ENCODE peak calls at places on chromosomes 5 and 9, in nine cellular contexts. One of them, this sample, is unnamed.

GRCh38 chr5:138349842-138350635 is 2.4 kb upstream of the KDM3B start:
- DNase-seq in breast epithelium: no peak
- DNase-seq in A549: no peak
- DNase-seq in transverse colon: no peak
- DNase-seq in NB4: peak
- DNase-seq in IMR-90: peak
- DNase-seq in lower leg skin: no peak
- DNase-seq in sigmoid colon: no peak
- DNase-seq in body of pancreas: no peak
- DNase-seq in this sample: no peak

GRCh38 chr5:90783460-90784333 is 225.1 kb downstream of the ADGRV1 start:
- DNase-seq in A549: peak
- DNase-seq in lower leg skin: peak
- DNase-seq in breast epithelium: peak
- DNase-seq in sigmoid colon: peak
- DNase-seq in body of pancreas: peak
- DNase-seq in IMR-90: peak
- DNase-seq in transverse colon: peak
- DNase-seq in NB4: peak
- DNase-seq in this sample: peak

GRCh38 chr9:109996936-109997580 is 210.9 kb downstream of the C9orf152 start:
- DNase-seq in body of pancreas: no peak
- DNase-seq in NB4: no peak
- DNase-seq in A549: no peak
- DNase-seq in lower leg skin: no peak
- DNase-seq in breast epithelium: no peak
- DNase-seq in transverse colon: no peak
- DNase-seq in IMR-90: no peak
- DNase-seq in sigmoid colon: no peak
- DNase-seq in this sample: no peak

GRCh38 chr5:108193021-108193795 is 188.7 kb downstream of the FBXL17 start:
- DNase-seq in breast epithelium: no peak
- DNase-seq in body of pancreas: no peak
- DNase-seq in transverse colon: no peak
- DNase-seq in A549: peak
- DNase-seq in sigmoid colon: no peak
- DNase-seq in IMR-90: peak
- DNase-seq in lower leg skin: no peak
- DNase-seq in NB4: no peak
- DNase-seq in this sample: no peak

GRCh38 chr5:150172563-150172962 is 6.0 kb downstream of the CDX1 start:
- DNase-seq in IMR-90: no peak
- DNase-seq in lower leg skin: no peak
- DNase-seq in body of pancreas: no peak
- DNase-seq in breast epithelium: no peak
- DNase-seq in NB4: no peak
- DNase-seq in A549: no peak
- DNase-seq in transverse colon: no peak
- DNase-seq in sigmoid colon: no peak
- DNase-seq in this sample: no peak

GRCh38 chr5:170752257-170753215 is 31.0 kb upstream of the GABRP start:
- DNase-seq in IMR-90: no peak
- DNase-seq in NB4: no peak
- DNase-seq in transverse colon: peak
- DNase-seq in breast epithelium: no peak
- DNase-seq in sigmoid colon: no peak
- DNase-seq in A549: no peak
- DNase-seq in lower leg skin: no peak
- DNase-seq in body of pancreas: peak
- DNase-seq in this sample: peak

GRCh38 chr5:24539625-24540024 is 105.2 kb downstream of the CDH10 start:
- DNase-seq in transverse colon: no peak
- DNase-seq in lower leg skin: no peak
- DNase-seq in NB4: no peak
- DNase-seq in body of pancreas: no peak
- DNase-seq in A549: no peak
- DNase-seq in IMR-90: no peak
- DNase-seq in sigmoid colon: no peak
- DNase-seq in breast epithelium: no peak
- DNase-seq in this sample: no peak

GRCh38 chr5:143063175-143063970 is 293.2 kb downstream of the ARHGAP26 start:
- DNase-seq in lower leg skin: peak
- DNase-seq in breast epithelium: no peak
- DNase-seq in sigmoid colon: peak
- DNase-seq in body of pancreas: peak
- DNase-seq in NB4: no peak
- DNase-seq in A549: no peak
- DNase-seq in transverse colon: no peak
- DNase-seq in IMR-90: peak
- DNase-seq in this sample: no peak

GRCh38 chr9:133715295-133715865 is 22.8 kb downstream of the SARDH start:
- DNase-seq in sigmoid colon: peak
- DNase-seq in body of pancreas: no peak
- DNase-seq in IMR-90: peak
- DNase-seq in A549: no peak
- DNase-seq in lower leg skin: no peak
- DNase-seq in NB4: peak
- DNase-seq in breast epithelium: no peak
- DNase-seq in transverse colon: no peak
- DNase-seq in this sample: no peak

GRCh38 chr9:112842555-112842954 is 48.1 kb downstream of the SLC46A2 start:
- DNase-seq in breast epithelium: no peak
- DNase-seq in IMR-90: no peak
- DNase-seq in NB4: no peak
- DNase-seq in transverse colon: no peak
- DNase-seq in body of pancreas: no peak
- DNase-seq in sigmoid colon: no peak
- DNase-seq in A549: no peak
- DNase-seq in lower leg skin: no peak
- DNase-seq in this sample: no peak

DNA sequence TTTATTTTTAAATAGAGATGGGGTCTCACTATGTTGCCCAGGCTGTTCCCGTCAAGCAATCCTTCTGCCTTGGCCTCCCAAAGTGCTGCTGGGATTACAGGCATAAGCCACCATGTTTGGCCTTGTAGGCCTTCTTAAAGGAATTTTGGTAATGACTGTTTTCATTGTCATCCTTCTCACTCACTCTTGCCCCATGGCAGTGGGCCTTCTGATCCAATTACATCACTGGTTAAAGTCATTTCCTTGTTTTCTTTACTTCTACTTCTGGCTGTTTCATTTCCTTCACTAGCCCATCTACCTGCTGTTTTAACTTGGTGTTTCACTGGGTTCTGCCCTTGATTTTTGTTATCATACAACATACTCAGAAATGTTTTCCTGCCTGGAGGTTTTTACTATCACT is 20.1 kb upstream of the NIM1K start:
- DNase-seq in sigmoid colon: no peak
- DNase-seq in breast epithelium: no peak
- DNase-seq in transverse colon: no peak
- DNase-seq in body of pancreas: no peak
- DNase-seq in A549: no peak
- DNase-seq in IMR-90: peak
- DNase-seq in lower leg skin: no peak
- DNase-seq in NB4: no peak
- DNase-seq in this sample: no peak
- TF ChIP-seq POLR2A in sigmoid colon: no peak
- TF ChIP-seq POLR2A in breast epithelium: no peak
- TF ChIP-seq POLR2A in transverse colon: no peak
- TF ChIP-seq POLR2A in body of pancreas: no peak
- TF ChIP-seq POLR2A in A549: no peak
- TF ChIP-seq POLR2A in IMR-90: no peak
- TF ChIP-seq POLR2A in lower leg skin: no peak
- TF ChIP-seq POLR2A in NB4: no peak
- TF ChIP-seq POLR2A in this sample: no peak

GRCh38 chr5:172881691-172882370 is 47.8 kb downstream of the ERGIC1 start:
- DNase-seq in NB4: peak
- DNase-seq in lower leg skin: no peak
- DNase-seq in A549: no peak
- DNase-seq in body of pancreas: peak
- DNase-seq in sigmoid colon: no peak
- DNase-seq in breast epithelium: no peak
- DNase-seq in transverse colon: no peak
- DNase-seq in IMR-90: peak
- DNase-seq in this sample: no peak
- TF ChIP-seq POLR2A in NB4: no peak
- TF ChIP-seq POLR2A in lower leg skin: no peak
- TF ChIP-seq POLR2A in A549: no peak
- TF ChIP-seq POLR2A in body of pancreas: no peak
- TF ChIP-seq POLR2A in sigmoid colon: no peak
- TF ChIP-seq POLR2A in breast epithelium: no peak
- TF ChIP-seq POLR2A in transverse colon: no peak
- TF ChIP-seq POLR2A in IMR-90: no peak
- TF ChIP-seq POLR2A in this sample: no peak

DNA sequence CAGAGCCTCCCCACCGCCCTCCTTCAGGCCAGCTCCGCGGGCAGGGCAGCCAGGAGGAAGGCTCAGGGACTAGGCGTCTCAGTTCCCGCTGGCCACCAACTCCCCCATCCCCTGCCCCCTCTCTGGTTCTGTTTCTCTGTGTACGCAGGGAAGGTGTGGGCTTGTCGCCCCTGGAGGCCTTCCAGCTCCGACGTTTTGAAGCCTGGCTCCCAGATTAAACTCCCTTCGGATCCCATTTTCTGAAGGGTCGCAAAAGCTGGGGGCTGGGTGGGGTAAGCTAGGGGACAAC is 346 bp downstream of the ATOX1 start:
- DNase-seq in NB4: no peak
- DNase-seq in transverse colon: peak
- DNase-seq in A549: no peak
- DNase-seq in lower leg skin: no peak
- DNase-seq in body of pancreas: peak
- DNase-seq in breast epithelium: no peak
- DNase-seq in IMR-90: no peak
- DNase-seq in sigmoid colon: peak
- DNase-seq in this sample: no peak
- TF ChIP-seq POLR2A in NB4: no peak
- TF ChIP-seq POLR2A in transverse colon: no peak
- TF ChIP-seq POLR2A in A549: no peak
- TF ChIP-seq POLR2A in lower leg skin: no peak
- TF ChIP-seq POLR2A in body of pancreas: no peak
- TF ChIP-seq POLR2A in breast epithelium: no peak
- TF ChIP-seq POLR2A in IMR-90: no peak
- TF ChIP-seq POLR2A in sigmoid colon: no peak
- TF ChIP-seq POLR2A in this sample: no peak

DNA sequence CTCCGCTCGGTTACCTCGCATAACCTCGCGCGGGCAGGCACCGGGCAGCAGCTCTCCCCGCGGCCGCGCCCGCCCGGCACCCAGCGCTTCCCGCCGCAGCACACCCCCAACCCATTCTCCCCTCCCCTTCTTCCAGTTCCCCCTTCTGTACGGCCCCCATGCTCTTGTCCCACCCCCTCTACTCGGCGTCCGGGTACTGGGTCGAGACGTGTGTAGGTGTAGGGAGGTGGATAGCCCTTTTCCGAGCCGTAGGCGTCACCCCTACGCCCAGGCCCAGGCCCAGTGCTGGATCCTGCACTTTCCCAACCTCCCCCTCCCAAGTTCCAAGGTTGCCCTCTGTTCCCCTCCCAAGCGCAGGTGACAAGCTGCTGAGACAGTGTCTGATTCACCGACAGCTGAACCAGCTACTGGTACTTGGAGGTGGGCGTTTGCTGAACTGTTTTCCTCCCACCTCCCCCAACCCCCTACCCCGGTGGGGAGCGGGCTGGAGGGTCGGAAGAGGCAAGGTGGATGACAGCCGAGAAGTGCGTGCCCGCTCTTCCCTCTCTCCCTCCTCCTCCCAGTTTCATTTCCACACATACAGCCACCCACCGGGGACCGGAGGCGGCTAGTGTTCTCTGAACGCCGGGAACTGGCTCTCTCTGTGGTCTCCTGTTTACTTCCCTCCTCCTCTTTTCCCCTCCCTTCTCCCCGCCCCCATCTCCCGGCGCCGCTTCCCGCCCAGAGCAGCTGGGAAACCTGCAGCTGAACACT is 6.0 kb upstream of the KLF9 start:
- DNase-seq in NB4: peak
- DNase-seq in transverse colon: peak
- DNase-seq in IMR-90: peak
- DNase-seq in A549: peak
- DNase-seq in body of pancreas: peak
- DNase-seq in breast epithelium: peak
- DNase-seq in lower leg skin: peak
- DNase-seq in sigmoid colon: peak
- DNase-seq in this sample: peak
- TF ChIP-seq POLR2A in NB4: peak
- TF ChIP-seq POLR2A in transverse colon: peak
- TF ChIP-seq POLR2A in IMR-90: peak
- TF ChIP-seq POLR2A in A549: no peak
- TF ChIP-seq POLR2A in body of pancreas: no peak
- TF ChIP-seq POLR2A in breast epithelium: peak
- TF ChIP-seq POLR2A in lower leg skin: no peak
- TF ChIP-seq POLR2A in sigmoid colon: peak
- TF ChIP-seq POLR2A in this sample: peak

GRCh38 chr5:14713476-14714384 is 49.2 kb downstream of the OTULIN start:
- DNase-seq in transverse colon: no peak
- DNase-seq in breast epithelium: no peak
- DNase-seq in body of pancreas: no peak
- DNase-seq in IMR-90: no peak
- DNase-seq in A549: no peak
- DNase-seq in lower leg skin: no peak
- DNase-seq in NB4: no peak
- DNase-seq in sigmoid colon: no peak
- DNase-seq in this sample: no peak
- TF ChIP-seq POLR2A in transverse colon: no peak
- TF ChIP-seq POLR2A in breast epithelium: no peak
- TF ChIP-seq POLR2A in body of pancreas: no peak
- TF ChIP-seq POLR2A in IMR-90: no peak
- TF ChIP-seq POLR2A in A549: no peak
- TF ChIP-seq POLR2A in lower leg skin: no peak
- TF ChIP-seq POLR2A in NB4: no peak
- TF ChIP-seq POLR2A in sigmoid colon: no peak
- TF ChIP-seq POLR2A in this sample: no peak

DNA sequence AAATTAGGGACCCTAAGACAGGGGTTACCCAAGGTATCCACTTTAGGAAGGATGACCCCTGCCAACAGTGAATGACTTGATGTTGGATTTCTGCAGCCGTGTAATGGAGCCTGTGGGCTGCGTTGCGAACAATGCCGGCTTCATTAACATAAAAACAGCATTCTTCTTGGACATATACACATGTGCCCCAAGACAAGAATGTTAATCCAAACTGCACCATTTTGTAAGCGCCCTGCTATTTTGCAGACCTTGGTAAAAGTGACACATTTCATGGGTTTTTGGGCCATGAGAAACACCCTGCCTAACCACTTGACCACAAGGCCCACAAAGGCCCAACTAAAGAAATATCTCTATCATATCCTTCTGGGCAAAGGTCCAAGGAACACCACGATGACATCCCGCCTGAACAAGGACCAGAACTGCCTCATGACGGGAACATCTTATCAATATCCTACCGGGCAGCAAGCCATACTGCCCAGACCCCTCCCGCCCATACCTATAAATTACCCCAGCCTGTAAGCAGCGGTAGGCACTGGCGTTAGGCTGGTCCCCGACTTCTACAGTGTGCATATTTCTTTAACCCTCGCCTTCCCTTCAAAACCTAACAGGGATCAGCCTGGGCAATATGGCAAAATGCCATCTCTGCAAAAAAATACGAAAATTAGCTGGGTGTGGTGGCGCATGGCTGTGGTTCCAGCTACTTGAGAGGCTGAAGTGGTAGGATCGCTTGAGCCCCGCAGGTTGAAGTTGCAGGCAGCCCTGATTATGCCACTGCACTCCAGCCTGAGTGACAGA is 9.7 kb upstream of the PDCD1LG2 start:
- DNase-seq in body of pancreas: peak
- DNase-seq in NB4: no peak
- DNase-seq in IMR-90: peak
- DNase-seq in transverse colon: no peak
- DNase-seq in breast epithelium: no peak
- DNase-seq in lower leg skin: peak
- DNase-seq in sigmoid colon: no peak
- DNase-seq in A549: no peak
- DNase-seq in this sample: no peak
- TF ChIP-seq POLR2A in body of pancreas: no peak
- TF ChIP-seq POLR2A in NB4: no peak
- TF ChIP-seq POLR2A in IMR-90: no peak
- TF ChIP-seq POLR2A in transverse colon: no peak
- TF ChIP-seq POLR2A in breast epithelium: no peak
- TF ChIP-seq POLR2A in lower leg skin: no peak
- TF ChIP-seq POLR2A in sigmoid colon: no peak
- TF ChIP-seq POLR2A in A549: no peak
- TF ChIP-seq POLR2A in this sample: no peak